ENCODE peak calls at places on chromosomes 4 and X, in eight cellular contexts. F, J, M, Q, S, V, P and U are unnamed samples.

GRCh38 chrX:19886888-19887531 is 390 bp downstream of the SH3KBP1 start:
- DNase-seq in F (peak), J (peak), M (peak), Q (peak), S (no peak), V (peak), P (no peak), U (no peak)

GRCh38 chr4:86831262-86832090 is 17.7 kb downstream of the SLC10A6 start:
- DNase-seq in F (peak), J (peak), M (no peak), Q (peak), S (peak), V (no peak), P (peak), U (peak)

GRCh38 chr4:8698341-8699062 is 105.9 kb downstream of the CPZ start:
- DNase-seq in F (no peak), J (no peak), M (no peak), Q (no peak), S (no peak), V (no peak), P (no peak), U (no peak)

GRCh38 chrX:53714580-53715335 is 28.2 kb upstream of the HUWE1 start:
- DNase-seq in F (peak), J (peak), M (no peak), Q (no peak), S (peak), V (no peak), P (peak), U (no peak)

GRCh38 chr4:75429208-75429607 is 85.0 kb downstream of the RCHY1 start:
- DNase-seq in F (peak), J (no peak), M (no peak), Q (no peak), S (no peak), V (no peak), P (no peak), U (no peak)

GRCh38 chr4:24843121-24843520 is 47.7 kb downstream of the SOD3 start:
- DNase-seq in F (no peak), J (no peak), M (no peak), Q (no peak), S (no peak), V (no peak), P (no peak), U (no peak)

GRCh38 chr4:43843501-43843900 is 605.1 kb downstream of the KCTD8 start:
- DNase-seq in F (peak), J (no peak), M (no peak), Q (no peak), S (no peak), V (no peak), P (no peak), U (no peak)

GRCh38 chrX:103220511-103221406 is 5.9 kb downstream of the BEX4 start:
- DNase-seq in F (no peak), J (peak), M (no peak), Q (no peak), S (no peak), V (no peak), P (no peak), U (no peak)

GRCh38 chr4:117400039-117400835 is 314.9 kb upstream of the TRAM1L1 start:
- DNase-seq in F (peak), J (no peak), M (no peak), Q (peak), S (peak), V (no peak), P (peak), U (peak)

GRCh38 chr4:118738999-118739690 is 54.0 kb downstream of the METTL14 start:
- DNase-seq in F (no peak), J (no peak), M (no peak), Q (no peak), S (no peak), V (no peak), P (no peak), U (no peak)

GRCh38 chr4:17722361-17722710 is 59.1 kb downstream of the FAM184B start:
- DNase-seq in F (no peak), J (no peak), M (no peak), Q (no peak), S (no peak), V (no peak), P (no peak), U (no peak)

GRCh38 chr4:123444298-123444731 is 47.7 kb downstream of the SPRY1 start:
- DNase-seq in F (no peak), J (no peak), M (peak), Q (no peak), S (peak), V (peak), P (peak), U (no peak)

GRCh38 chrX:11949291-11949690 is 189.0 kb upstream of the FRMPD4 start:
- DNase-seq in F (no peak), J (no peak), M (no peak), Q (no peak), S (no peak), V (no peak), P (no peak), U (no peak)

GRCh38 chr4:62549601-62550000 is 1349.5 kb downstream of the ADGRL3 start:
- DNase-seq in F (no peak), J (no peak), M (no peak), Q (no peak), S (no peak), V (no peak), P (no peak), U (no peak)

GRCh38 chr4:163540977-163541376 is 46.5 kb downstream of the TMA16 start:
- DNase-seq in F (peak), J (no peak), M (no peak), Q (no peak), S (peak), V (no peak), P (peak), U (peak)

GRCh38 chr4:42306221-42307109 is 90.8 kb upstream of the SHISA3 start:
- DNase-seq in F (no peak), J (no peak), M (no peak), Q (no peak), S (no peak), V (no peak), P (no peak), U (no peak)

GRCh38 chrX:148682206-148682605 is 181.8 kb downstream of the AFF2 start:
- DNase-seq in F (no peak), J (no peak), M (no peak), Q (no peak), S (no peak), V (no peak), P (no peak), U (no peak)

GRCh38 chrX:154712781-154713391 is 38.0 kb downstream of the GAB3 start:
- DNase-seq in F (peak), J (no peak), M (no peak), Q (no peak), S (peak), V (no peak), P (no peak), U (peak)

GRCh38 chr4:102868153-102868781 is 525 bp upstream of the CISD2 start:
- DNase-seq in F (no peak), J (peak), M (no peak), Q (peak), S (no peak), V (peak), P (peak), U (no peak)

GRCh38 chrX:153933751-153934472 is 925 bp downstream of the NAA10 start:
- DNase-seq in F (peak), J (no peak), M (no peak), Q (no peak), S (no peak), V (no peak), P (peak), U (peak)

GRCh38 chrX:110432066-110432465 is 73.4 kb downstream of the RTL9 start:
- DNase-seq in F (no peak), J (no peak), M (no peak), Q (no peak), S (no peak), V (no peak), P (no peak), U (no peak)

GRCh38 chrX:39839371-39839770 is 258.4 kb downstream of the BCOR start:
- DNase-seq in F (no peak), J (no peak), M (no peak), Q (no peak), S (no peak), V (no peak), P (no peak), U (no peak)

GRCh38 chrX:131677655-131678628 is 134.1 kb downstream of the OR13H1 start:
- DNase-seq in F (peak), J (no peak), M (peak), Q (peak), S (no peak), V (peak), P (no peak), U (no peak)

GRCh38 chr4:174252412-174252811 is 31.1 kb downstream of the FBXO8 start:
- DNase-seq in F (no peak), J (no peak), M (no peak), Q (no peak), S (no peak), V (no peak), P (no peak), U (no peak)

GRCh38 chrX:40061871-40062524 is 35.8 kb downstream of the BCOR start:
- DNase-seq in F (no peak), J (no peak), M (no peak), Q (no peak), S (no peak), V (no peak), P (no peak), U (no peak)

GRCh38 chrX:2502668-2503519 is 2.1 kb upstream of the DHRSX start:
- DNase-seq in F (no peak), J (no peak), M (no peak), Q (peak), S (no peak), V (no peak), P (no peak), U (peak)

GRCh38 chr4:77040856-77041576 is 34.8 kb downstream of the CCNI start:
- DNase-seq in F (no peak), J (no peak), M (no peak), Q (no peak), S (no peak), V (no peak), P (no peak), U (no peak)

GRCh38 chr4:43325220-43325967 is 432.9 kb downstream of the GRXCR1 start:
- DNase-seq in F (no peak), J (no peak), M (no peak), Q (no peak), S (no peak), V (no peak), P (no peak), U (no peak)

GRCh38 chrX:154714925-154715324 is 36.0 kb downstream of the GAB3 start:
- DNase-seq in F (peak), J (no peak), M (peak), Q (peak), S (no peak), V (peak), P (no peak), U (peak)

GRCh38 chr4:94559351-94559806 is 107.6 kb downstream of the PDLIM5 start:
- DNase-seq in F (peak), J (no peak), M (no peak), Q (no peak), S (no peak), V (no peak), P (peak), U (peak)

GRCh38 chrX:9310596-9310995 is 154.3 kb upstream of the TBL1X start:
- DNase-seq in F (peak), J (no peak), M (no peak), Q (peak), S (no peak), V (no peak), P (peak), U (peak)
- TF ChIP-seq CTCF in F (no peak), J (no peak), M (no peak), Q (no peak), S (no peak), V (no peak), P (no peak), U (no peak)

GRCh38 chr4:109801099-109801789 is 555 bp downstream of the CFI start:
- DNase-seq in F (no peak), J (no peak), M (no peak), Q (no peak), S (no peak), V (no peak), P (no peak), U (no peak)

GRCh38 chr4:109798866-109799265 is 2.9 kb downstream of the CFI start:
- DNase-seq in F (no peak), J (no peak), M (no peak), Q (no peak), S (no peak), V (no peak), P (no peak), U (no peak)

GRCh38 chr4:109809657-109810056 is 5.9 kb upstream of the GAR1 start:
- DNase-seq in F (no peak), J (no peak), M (no peak), Q (no peak), S (no peak), V (no peak), P (no peak), U (no peak)

GRCh38 chr4:109801895-109802319 is at the start of gene CFI:
- DNase-seq in F (no peak), J (no peak), M (no peak), Q (no peak), S (peak), V (no peak), P (no peak), U (peak)

DNA sequence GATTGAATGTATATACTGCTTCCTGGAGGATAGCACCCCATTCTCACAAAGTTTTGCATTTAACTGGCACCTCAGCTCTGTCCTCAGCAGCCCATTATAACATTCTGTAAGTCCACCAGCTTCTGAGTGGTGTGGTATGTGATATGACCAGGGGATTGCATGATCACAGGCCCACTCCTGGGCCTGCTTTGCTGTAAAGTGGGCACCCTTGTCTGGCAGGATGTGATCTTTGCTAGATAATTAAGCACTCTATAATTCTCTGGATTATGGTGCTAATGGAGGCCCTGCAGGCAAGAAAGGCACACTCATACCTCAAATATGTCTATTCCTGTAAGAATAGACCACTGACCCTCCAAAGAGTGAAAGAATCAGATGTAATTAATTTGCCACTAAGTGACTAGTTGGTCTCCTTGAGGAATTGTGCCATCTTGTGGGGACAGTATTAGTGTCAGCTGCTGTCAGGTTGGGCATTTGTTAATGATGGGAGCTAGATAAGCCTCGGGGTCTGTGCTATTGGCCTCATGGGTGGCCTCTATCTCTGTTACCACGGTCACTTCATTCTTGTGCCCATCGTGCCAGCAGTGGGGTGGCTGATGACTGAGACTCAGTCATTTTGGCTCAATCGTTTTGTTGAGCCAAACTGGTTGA is 2.2 kb upstream of the CFI start:
- DNase-seq in F (peak), J (no peak), M (peak), Q (peak), S (peak), V (no peak), P (peak), U (peak)
- TF ChIP-seq CTCF in F (peak), J (peak), M (peak), Q (peak), S (peak), V (peak), P (peak), U (peak)

GRCh38 chrX:77432998-77433397 is 14.2 kb upstream of the FGF16 start:
- DNase-seq in F (no peak), J (no peak), M (no peak), Q (no peak), S (no peak), V (no peak), P (no peak), U (no peak)
- TF ChIP-seq CTCF in F (no peak), J (no peak), M (no peak), Q (no peak), S (no peak), V (no peak), P (no peak), U (no peak)

GRCh38 chr4:40388248-40388647 is 53.1 kb downstream of the CHRNA9 start:
- DNase-seq in F (no peak), J (no peak), M (no peak), Q (no peak), S (no peak), V (no peak), P (no peak), U (no peak)
- TF ChIP-seq CTCF in F (no peak), J (no peak), M (no peak), Q (no peak), S (no peak), V (no peak), P (no peak), U (no peak)

GRCh38 chrX:100477949-100478348 is 67.9 kb upstream of the PCDH19 start:
- DNase-seq in F (no peak), J (no peak), M (no peak), Q (no peak), S (no peak), V (no peak), P (no peak), U (no peak)
- TF ChIP-seq CTCF in F (no peak), J (no peak), M (no peak), Q (no peak), S (no peak), V (no peak), P (no peak), U (no peak)

DNA sequence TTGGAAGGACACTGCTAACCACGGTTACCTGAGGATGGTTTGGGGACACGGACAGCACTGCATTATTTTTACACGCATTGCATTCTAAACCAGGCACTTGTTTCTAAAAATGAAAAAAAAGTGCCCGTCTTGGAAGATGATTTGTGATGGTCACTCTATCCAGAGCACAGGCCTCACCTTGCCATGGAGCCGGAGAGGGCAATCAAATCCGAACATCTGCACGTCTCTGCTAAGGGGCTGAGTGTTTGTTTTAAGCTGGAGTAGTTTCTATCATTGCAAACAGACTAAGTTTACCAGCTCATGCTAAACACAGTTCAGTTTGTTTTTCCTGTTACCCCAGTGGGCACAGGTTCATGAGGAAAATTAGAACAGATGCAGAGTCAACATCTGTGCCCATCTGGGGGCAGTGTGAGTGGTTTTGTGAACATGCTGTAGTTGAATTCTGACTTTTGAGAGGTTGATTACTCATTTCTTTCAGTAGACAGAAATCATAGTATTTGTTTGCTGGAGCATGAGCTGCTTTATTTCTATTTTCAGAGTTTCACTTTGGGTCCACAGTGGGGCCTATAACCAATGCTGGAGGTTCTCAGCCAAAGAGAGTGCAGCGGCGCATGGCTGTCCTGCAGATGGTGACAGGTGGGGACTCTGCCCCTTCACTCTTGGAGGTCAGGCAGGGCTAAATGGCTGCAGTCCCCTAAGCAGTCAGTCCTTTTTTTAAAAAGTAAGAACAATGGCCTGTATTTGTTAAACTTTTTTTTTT is 65.4 kb upstream of the ENPP6 start:
- DNase-seq in F (no peak), J (no peak), M (no peak), Q (no peak), S (no peak), V (no peak), P (no peak), U (no peak)
- TF ChIP-seq CTCF in F (no peak), J (no peak), M (no peak), Q (no peak), S (no peak), V (no peak), P (no peak), U (no peak)

DNA sequence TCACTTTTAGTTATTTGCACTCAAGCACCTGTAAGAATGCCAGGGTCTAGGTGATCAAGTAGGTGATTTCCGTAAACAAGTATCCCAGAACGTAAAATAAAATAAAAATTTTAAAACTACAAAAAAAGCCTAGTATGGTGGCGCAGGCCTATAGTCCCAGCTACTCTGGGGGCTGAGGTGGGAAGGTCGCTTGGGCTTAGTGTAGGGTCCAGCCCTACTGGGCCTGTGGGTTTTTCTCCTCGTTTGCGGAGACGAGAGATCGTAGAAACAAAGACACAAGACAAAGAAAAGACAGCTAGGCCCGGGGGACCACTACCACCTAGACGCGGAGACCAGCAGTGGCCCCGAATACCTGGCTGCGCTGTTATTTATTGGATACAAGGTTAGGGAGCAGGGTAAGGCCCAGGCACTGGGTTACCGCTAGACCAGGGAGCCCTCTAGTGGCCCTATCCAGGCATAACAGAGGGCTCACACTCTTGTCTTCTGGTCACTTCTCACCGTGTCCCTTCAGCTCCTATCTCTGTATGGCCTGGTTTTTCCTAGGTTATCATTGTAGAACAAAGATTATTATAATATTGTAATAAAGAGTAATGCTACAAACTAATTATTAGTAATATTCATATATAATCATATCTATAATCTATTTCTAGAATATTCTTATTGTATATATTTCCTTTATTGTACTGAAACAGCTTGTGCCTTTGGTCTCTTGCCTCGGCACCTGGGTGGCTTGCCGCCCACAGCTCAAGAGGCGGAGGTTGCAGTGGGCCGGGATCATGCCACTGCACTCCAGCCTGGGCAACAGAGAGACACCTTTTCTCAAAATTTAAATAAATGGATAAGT is 38.4 kb downstream of the SAGE1 start:
- DNase-seq in F (peak), J (peak), M (peak), Q (peak), S (peak), V (peak), P (peak), U (no peak)
- TF ChIP-seq CTCF in F (peak), J (peak), M (peak), Q (peak), S (peak), V (peak), P (peak), U (peak)

GRCh38 chr4:116150152-116150551 is 935.2 kb downstream of the TRAM1L1 start:
- DNase-seq in F (peak), J (no peak), M (no peak), Q (no peak), S (no peak), V (no peak), P (no peak), U (no peak)
- TF ChIP-seq CTCF in F (peak), J (no peak), M (no peak), Q (no peak), S (no peak), V (no peak), P (no peak), U (no peak)

DNA sequence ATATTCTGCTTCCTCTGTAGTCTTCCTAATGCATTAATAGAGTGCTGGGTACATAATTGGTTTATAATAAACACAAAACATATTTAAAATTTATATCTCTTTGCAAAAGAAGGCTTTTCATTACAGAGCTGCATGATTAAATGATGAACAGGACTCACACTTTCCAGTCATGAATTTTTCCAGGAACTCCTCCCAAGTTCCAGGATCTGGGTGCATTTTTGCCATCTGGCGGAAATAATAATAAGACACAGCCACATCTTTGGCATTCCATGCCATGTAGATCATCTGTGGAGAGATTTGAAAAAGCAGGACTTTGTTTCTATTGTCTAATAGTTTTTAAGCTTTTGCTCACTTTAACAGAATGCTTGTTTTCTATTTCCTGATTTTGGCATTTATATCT is 40.2 kb upstream of the SULT1B1 start:
- DNase-seq in F (peak), J (no peak), M (no peak), Q (no peak), S (peak), V (no peak), P (peak), U (no peak)
- TF ChIP-seq CTCF in F (no peak), J (no peak), M (no peak), Q (no peak), S (no peak), V (no peak), P (no peak), U (no peak)

GRCh38 chr4:155529197-155529596 is 137.5 kb upstream of the GUCY1A1 start:
- DNase-seq in F (peak), J (no peak), M (peak), Q (no peak), S (no peak), V (no peak), P (peak), U (peak)
- TF ChIP-seq CTCF in F (peak), J (peak), M (peak), Q (no peak), S (peak), V (no peak), P (peak), U (peak)